ENCODE peak calls at places on chromosome 10, in five cellular contexts. J is mammary epithelial cell, D is mesendoderm, C is GM23248, X is PC-3. T is an unnamed sample.
A peak's percentile ranks its signal among the peaks of the same experiment; 100 is the strongest.

GRCh38 chr10:29725133-29725720 is 90.5 kb upstream of the SVIL start:
- DNase-seq in D (peak; percentile 86), J (no peak), X (no peak), C (no peak), T (no peak)

GRCh38 chr10:123614888-123615287 is 51.3 kb upstream of the GPR26 start:
- DNase-seq in D (peak; percentile 89), J (peak; percentile 52), C (peak; percentile 67), X (peak; percentile 64), T (peak; percentile 2)

GRCh38 chr10:117439243-117439912 is 64.1 kb upstream of the PDZD8 start:
- DNase-seq in X (peak; percentile 64), C (peak; percentile 99), J (peak; percentile 98), D (no peak), T (peak; percentile 98)

GRCh38 chr10:12193193-12193592 is 2.5 kb downstream of the NUDT5 start:
- DNase-seq in D (no peak), C (peak; percentile 72), X (peak; percentile 2), J (peak; percentile 53), T (no peak)

GRCh38 chr10:29136401-29136800 is 152.5 kb upstream of the LYZL1 start:
- DNase-seq in D (no peak), J (peak; percentile 16), X (no peak), C (peak; percentile 24), T (no peak)

GRCh38 chr10:49359349-49360231 is 36.3 kb downstream of the DRGX start:
- DNase-seq in X (peak; percentile 44), C (peak; percentile 38), D (peak; percentile 96), J (no peak), T (no peak)

GRCh38 chr10:109977382-109977806 is 30.4 kb upstream of the ADD3 start:
- DNase-seq in C (peak; percentile 85), J (no peak), D (no peak), X (no peak), T (no peak)

GRCh38 chr10:131732631-131733127 is 168.1 kb upstream of the PPP2R2D start:
- DNase-seq in X (peak; percentile 7), J (peak; percentile 14), C (no peak), D (no peak), T (no peak)

GRCh38 chr10:100374137-100374655 is 27.2 kb downstream of the SCD start:
- DNase-seq in C (peak; percentile 17), X (no peak), J (no peak), D (peak; percentile 93), T (no peak)

GRCh38 chr10:17644485-17644964 is 574 bp downstream of the STAM start:
- DNase-seq in D (no peak), X (no peak), J (no peak), C (peak; percentile 68), T (no peak)

GRCh38 chr10:43739171-43739570 is 90.5 kb upstream of the ZNF32 start:
- DNase-seq in J (no peak), C (peak; percentile 18), D (no peak), X (no peak), T (no peak)

GRCh38 chr10:12510566-12510965 is 161.2 kb downstream of the CAMK1D start:
- DNase-seq in C (no peak), D (peak; percentile 51), X (peak; percentile 1), J (no peak), T (no peak)

GRCh38 chr10:75390178-75390577 is 11.4 kb downstream of the ZNF503 start:
- DNase-seq in C (no peak), J (no peak), X (no peak), D (no peak), T (no peak)

DNA sequence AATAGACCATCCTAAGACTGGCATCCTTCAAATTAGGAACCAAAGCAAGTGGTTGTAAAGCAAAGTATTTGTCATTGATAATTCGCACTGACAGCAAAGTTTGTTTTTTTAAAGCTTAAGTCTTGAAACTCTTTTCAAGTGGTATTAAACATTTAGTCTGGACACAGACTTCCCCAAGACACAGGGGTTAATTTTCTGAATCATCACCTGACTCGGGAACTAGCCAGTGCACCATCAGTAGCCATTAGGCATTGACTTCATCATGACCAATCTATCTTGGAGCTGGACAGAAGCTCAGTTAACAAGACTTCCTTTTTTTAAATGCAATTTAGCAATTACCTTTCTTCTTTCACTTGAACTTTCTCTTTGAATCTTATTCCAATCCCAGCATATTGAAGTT is 210.6 kb downstream of the ZNF365 start:
- DNase-seq in X (no peak), C (peak; percentile 41), D (no peak), J (peak; percentile 52), T (no peak)
- H3K9ac ChIP-seq in X (no peak overlapping the region), C (no peak overlapping the region), D (no peak overlapping the region), J (no peak overlapping the region), T (no peak overlapping the region)

GRCh38 chr10:103184615-103185014 is 8.5 kb downstream of the NT5C2 start:
- DNase-seq in X (peak; percentile 18), D (no peak), C (peak; percentile 23), J (peak; percentile 86), T (no peak)
- H3K9ac ChIP-seq in X (no peak overlapping the region), D (no peak overlapping the region), C (peak overlapping the region; percentile 10), J (peak overlapping the region; percentile 67), T (no peak overlapping the region)

DNA sequence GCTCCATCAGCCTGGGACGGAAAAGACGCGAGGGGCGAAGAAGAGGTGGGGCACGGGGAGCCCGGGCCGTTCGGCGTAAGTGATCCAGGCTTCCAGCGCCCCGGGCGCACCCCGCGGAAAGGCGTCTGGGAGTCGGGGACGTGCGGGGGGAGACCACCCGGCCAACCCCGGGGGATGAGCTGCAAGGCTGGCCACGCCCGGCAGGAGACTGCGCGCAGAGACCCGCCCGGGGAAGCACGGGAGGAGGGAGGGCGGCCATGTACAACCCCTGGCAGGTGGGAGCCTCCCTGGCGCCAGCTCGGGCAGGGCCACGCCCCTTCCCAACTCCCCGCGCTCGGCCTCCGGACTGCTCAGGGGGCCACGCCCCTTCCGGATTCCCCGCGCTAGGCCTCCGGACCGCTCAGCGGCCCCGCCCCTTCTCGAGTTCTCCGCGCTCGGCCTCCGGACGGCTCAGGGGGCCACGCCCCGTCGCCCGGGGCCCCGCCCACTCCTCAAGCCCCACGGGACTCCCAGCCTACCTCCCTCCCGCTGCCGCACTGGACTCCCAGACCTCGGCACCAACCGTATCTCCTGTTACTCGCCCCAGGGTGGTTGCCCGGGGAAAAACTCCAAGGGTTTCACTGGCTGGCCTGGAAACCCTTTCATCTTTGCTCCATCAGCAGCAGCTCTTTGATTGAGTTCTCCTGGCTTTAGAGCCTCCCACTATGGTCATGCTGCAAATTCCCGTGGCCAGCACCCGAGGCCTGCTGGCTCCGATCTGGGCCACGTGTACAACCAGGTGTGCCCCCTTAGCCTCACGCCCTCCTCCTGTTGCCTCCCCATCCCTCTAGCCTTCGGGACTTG is 284.4 kb downstream of the ZEB1 start:
- DNase-seq in J (peak; percentile 81), C (peak; percentile 98), D (peak; percentile 98), X (peak; percentile 95), T (peak; percentile 59)
- H3K9ac ChIP-seq in J (no peak overlapping the region), C (peak overlapping the region; percentile 83), D (peak overlapping the region; percentile 79), X (peak overlapping the region; percentile 69), T (peak overlapping the region; percentile 69)

GRCh38 chr10:88115406-88115805 is 252.0 kb downstream of the PTEN start:
- DNase-seq in C (peak; percentile 18), X (no peak), D (no peak), J (no peak), T (no peak)
- H3K9ac ChIP-seq in C (no peak overlapping the region), X (no peak overlapping the region), D (no peak overlapping the region), J (no peak overlapping the region), T (no peak overlapping the region)

GRCh38 chr10:14583967-14584366 is 190.7 kb downstream of the FAM107B start:
- DNase-seq in D (no peak), C (no peak), J (no peak), X (no peak), T (no peak)

GRCh38 chr10:14580933-14581332 is 193.8 kb downstream of the FAM107B start:
- DNase-seq in C (no peak), J (no peak), X (no peak), D (no peak), T (no peak)

GRCh38 chr10:14579405-14579804 is 195.3 kb downstream of the FAM107B start:
- DNase-seq in X (peak; percentile 7), C (peak; percentile 13), D (no peak), J (no peak), T (no peak)

GRCh38 chr10:14583252-14583651 is 191.4 kb downstream of the FAM107B start:
- DNase-seq in J (no peak), D (no peak), C (no peak), X (no peak), T (no peak)

DNA sequence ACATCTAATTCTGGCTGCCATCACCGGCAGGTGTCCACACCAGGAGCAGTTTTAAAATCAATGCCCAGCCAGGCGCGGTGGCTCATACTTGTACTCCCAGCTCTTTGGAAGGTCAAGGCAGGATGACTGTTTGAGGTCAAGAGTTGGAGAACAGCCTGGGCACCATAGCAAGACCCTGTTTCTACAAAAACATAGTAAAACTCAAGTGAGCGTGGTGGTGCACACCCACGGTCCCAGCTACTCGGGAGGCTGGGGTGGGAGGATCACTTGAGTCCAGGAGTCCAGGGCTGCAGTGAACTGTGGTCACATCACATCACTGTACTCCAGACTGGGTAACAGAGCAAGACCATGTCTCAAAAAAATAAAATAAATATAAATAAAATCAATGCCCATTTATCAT is 193.1 kb downstream of the FAM107B start:
- DNase-seq in X (no peak), C (no peak), D (no peak), J (no peak), T (no peak)
- H3K9ac ChIP-seq in X (no peak overlapping the region), C (no peak overlapping the region), D (no peak overlapping the region), J (no peak overlapping the region), T (no peak overlapping the region)

T was measured in keratinocyte.